ENCODE peak calls at places on chromosome 17, in ten cellular contexts. A is heart left ventricle, S is transverse colon, L is tibial nerve, H is K562, Q is A549, V is uterus, M is body of pancreas, W is sigmoid colon, Y is IMR-90. C is an unnamed sample.

GRCh38 chr17:76710863-76711611 is at the start of gene MXRA7:
- DNase-seq in S (peak; percentile 72), V (peak; percentile 82), W (peak; percentile 93), Y (peak; percentile 61), L (peak; percentile 61), Q (peak; percentile 78), H (peak; percentile 73), A (peak; percentile 85), M (peak; percentile 78), C (no peak)

GRCh38 chr17:34081269-34081668 is 173.8 kb upstream of the CCL2 start:
- DNase-seq in M (peak; percentile 29), S (no peak), Q (peak; percentile 20), Y (peak; percentile 6), H (peak; percentile 31), V (no peak), L (no peak), A (no peak), W (no peak), C (no peak)

GRCh38 chr17:59837362-59838195 is 55.2 kb downstream of the TUBD1 start:
- DNase-seq in Y (peak; percentile 100), W (peak; percentile 89), L (peak; percentile 82), S (peak; percentile 83), M (peak; percentile 89), V (peak; percentile 89), A (peak; percentile 82), H (peak; percentile 97), Q (peak; percentile 81), C (peak; percentile 98)

GRCh38 chr17:1731194-1731506 is 6.6 kb downstream of the WDR81 start:
- DNase-seq in H (no peak), Y (no peak), V (no peak), M (no peak), Q (no peak), L (no peak), A (no peak), S (no peak), W (no peak), C (no peak)

GRCh38 chr17:17887752-17888304 is 51.0 kb upstream of the SREBF1 start:
- DNase-seq in L (no peak), W (no peak), S (no peak), A (no peak), V (no peak), M (no peak), Q (no peak), H (no peak), Y (no peak), C (no peak)

GRCh38 chr17:80285237-80285920 is 24.7 kb downstream of the RNF213 start:
- DNase-seq in A (no peak), W (no peak), S (no peak), H (no peak), Y (no peak), Q (no peak), M (no peak), L (no peak), V (no peak), C (no peak)

GRCh38 chr17:71799657-71800056 is 321.2 kb upstream of the SOX9 start:
- DNase-seq in Y (no peak), W (no peak), H (no peak), V (no peak), M (peak; percentile 12), A (no peak), S (no peak), L (no peak), Q (no peak), C (no peak)

GRCh38 chr17:80499536-80499935 is 23.1 kb upstream of the NPTX1 start:
- DNase-seq in W (no peak), A (no peak), S (no peak), Q (no peak), H (no peak), M (no peak), V (no peak), Y (no peak), L (no peak), C (no peak)

DNA sequence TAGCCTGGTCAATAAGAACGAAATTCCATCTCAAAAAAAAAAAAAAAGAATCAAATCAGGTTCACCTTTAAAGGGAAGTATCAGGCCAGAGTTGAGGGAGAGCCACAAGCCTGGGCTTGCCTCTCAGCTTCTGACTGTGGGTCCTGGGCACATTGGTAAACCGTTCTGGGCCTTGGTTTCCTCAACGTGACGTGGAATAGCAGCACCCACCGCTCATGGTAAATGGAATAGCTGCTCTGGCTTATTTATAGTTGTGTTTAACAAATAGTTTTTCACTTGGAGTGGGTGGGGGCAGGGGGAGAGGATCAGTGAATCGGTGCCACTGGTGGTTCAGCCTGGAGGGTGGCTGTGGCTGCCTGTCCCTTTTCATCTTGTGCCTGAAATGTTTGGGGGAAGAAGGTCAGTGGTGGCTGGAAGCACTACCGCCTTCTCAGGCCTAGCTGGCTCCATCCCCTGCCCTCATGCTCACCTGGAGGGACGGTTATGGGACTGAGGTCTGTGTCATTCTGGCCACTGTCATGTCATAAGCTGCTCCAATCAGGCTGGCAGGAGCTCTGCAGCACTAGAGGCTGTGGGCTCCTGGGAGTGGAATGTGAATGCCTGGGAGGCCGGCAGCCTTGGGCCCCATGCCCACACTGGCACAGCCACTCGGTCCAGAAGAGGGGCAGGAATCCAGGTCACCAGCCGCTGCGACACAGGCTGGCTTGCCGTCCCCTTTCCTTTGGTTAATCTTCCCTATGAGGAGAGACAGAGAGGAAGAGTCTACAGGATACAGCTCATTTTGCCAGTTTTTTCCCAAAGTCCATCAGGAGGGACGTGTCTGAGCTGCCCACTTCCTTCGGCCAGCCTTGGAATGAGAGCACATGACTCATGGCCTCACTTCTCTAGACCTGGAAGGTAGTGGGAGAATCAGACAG is 27.0 kb downstream of the CCR7 start:
- DNase-seq in Q (no peak), W (peak; percentile 70), A (peak; percentile 75), S (no peak), M (peak; percentile 90), H (no peak), Y (peak; percentile 43), L (no peak), V (no peak), C (no peak)
- H3K4me1 ChIP-seq in Q (peaks cover 77% of the 10 kb centered on the region), W (no peaks in the 10 kb centered on the region), A (peaks cover 59% of the 10 kb centered on the region), S (peaks cover 45% of the 10 kb centered on the region), M (peaks cover 45% of the 10 kb centered on the region), H (peaks cover 37% of the 10 kb centered on the region), Y (peaks cover 49% of the 10 kb centered on the region), L (peaks cover 96% of the 10 kb centered on the region), V (peaks cover 18% of the 10 kb centered on the region), C (peaks cover 84% of the 10 kb centered on the region)

DNA sequence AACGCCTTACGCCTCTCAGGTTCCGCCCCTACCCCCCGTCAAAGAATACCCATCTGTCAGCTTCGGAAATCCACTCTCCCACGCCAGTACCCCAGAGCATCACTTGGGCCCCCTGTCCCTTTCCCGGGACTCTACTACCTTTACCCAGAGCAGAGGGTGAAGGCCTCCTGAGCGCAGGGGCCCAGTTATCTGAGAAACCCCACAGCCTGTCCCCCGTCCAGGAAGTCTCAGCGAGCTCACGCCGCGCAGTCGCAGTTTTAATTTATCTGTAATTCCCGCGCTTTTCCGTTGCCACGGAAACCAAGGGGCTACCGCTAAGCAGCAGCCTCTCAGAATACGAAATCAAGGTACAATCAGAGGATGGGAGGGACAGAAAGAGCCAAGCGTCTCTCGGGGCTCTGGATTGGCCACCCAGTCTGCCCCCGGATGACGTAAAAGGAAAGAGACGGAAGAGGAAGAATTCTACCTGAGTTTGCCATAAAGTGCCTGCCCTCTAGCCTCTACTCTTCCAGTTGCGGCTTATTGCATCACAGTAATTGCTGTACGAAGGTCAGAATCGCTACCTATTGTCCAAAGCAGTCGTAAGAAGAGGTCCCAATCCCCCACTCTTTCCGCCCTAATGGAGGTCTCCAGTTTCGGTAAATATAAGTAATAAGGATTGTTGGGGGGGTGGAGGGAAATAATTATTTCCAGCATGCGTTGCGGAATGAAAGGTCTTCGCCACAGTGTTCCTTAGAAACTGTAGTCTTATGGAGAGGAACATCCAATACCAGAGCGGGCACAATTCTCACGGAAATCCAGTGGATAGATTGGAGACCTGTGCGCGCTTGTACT is at the start of gene BRCA1:
- DNase-seq in S (peak; percentile 95), L (peak; percentile 94), Y (peak; percentile 99), H (peak; percentile 99), Q (peak; percentile 100), W (peak; percentile 97), A (peak; percentile 92), M (peak; percentile 95), V (peak; percentile 95), C (peak; percentile 98)
- TF ChIP-seq POLR2A in S (peak; percentile 91), L (no peak), Y (peak; percentile 73), H (peak; percentile 89), Q (peak; percentile 37), W (peak; percentile 31), A (no peak), M (peak; percentile 87), V (no peak), C (no peak)

GRCh38 chr17:40342575-40343058 is 21.9 kb downstream of the GJD3 start:
- DNase-seq in S (peak; percentile 35), V (peak; percentile 31), A (no peak), W (no peak), Y (no peak), Q (no peak), M (no peak), H (no peak), L (no peak), C (no peak)

GRCh38 chr17:40346061-40346767 is 18.3 kb downstream of the GJD3 start:
- DNase-seq in L (no peak), S (no peak), M (no peak), V (peak; percentile 23), Q (no peak), W (no peak), Y (no peak), A (peak; percentile 44), H (no peak), C (no peak)

GRCh38 chr17:40343126-40344119 is 21.1 kb downstream of the GJD3 start:
- DNase-seq in V (peak; percentile 49), Y (no peak), L (no peak), S (peak; percentile 32), Q (no peak), H (no peak), W (no peak), M (no peak), A (peak; percentile 80), C (no peak)

GRCh38 chr17:40345161-40346034 is 19.1 kb downstream of the GJD3 start:
- DNase-seq in S (peak; percentile 91), L (no peak), M (peak; percentile 86), Q (peak; percentile 85), W (peak; percentile 85), A (peak; percentile 88), Y (peak; percentile 51), H (peak; percentile 78), V (peak; percentile 61), C (no peak)

DNA sequence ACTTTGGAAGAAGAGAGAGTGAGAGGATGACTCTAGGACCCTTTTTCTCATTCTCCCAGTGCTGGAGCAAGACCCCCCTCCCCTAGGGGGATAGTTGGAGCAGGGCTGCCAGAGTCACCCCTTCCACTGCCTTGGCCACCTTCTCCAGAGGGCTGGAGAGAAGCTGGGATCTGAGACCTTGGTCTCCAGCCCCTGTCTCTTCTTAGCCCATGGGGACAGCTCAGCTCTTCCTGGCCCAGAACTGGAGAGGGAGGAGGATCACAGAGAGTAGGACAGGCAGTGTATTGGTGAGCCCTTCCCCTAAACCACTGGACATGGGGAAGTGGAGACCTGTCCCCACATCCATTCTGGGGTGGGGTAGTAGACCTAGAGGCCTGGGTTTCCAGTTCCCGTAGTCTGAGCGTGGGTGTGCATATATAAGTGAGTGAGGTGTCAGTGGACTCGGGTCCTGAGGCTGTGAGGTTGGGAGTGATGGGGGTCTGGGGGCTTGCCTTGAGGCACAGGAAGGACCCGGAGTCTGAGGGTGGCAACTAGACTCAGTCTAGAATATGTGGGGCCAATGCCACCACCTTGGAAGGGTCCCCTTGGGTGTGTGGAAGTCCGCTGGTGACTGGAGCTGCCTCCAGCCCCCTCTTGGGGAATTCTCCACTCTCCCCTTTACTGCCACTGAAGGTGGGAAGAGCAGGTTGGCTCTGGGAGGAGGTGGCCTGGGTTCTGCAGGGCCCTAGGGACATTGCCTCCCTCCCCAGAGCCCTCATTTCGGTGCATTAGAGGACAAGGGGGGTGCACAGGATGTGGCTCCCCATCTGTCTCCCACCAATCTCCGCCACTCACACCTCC is 20.0 kb downstream of the GJD3 start:
- DNase-seq in L (no peak), Y (no peak), M (no peak), A (no peak), S (peak; percentile 26), Q (no peak), V (peak; percentile 26), H (no peak), W (no peak), C (no peak)
- H3K4me1 ChIP-seq in L (peaks cover 82% of the 10 kb centered on the region), Y (peaks cover 55% of the 10 kb centered on the region), M (peaks cover 85% of the 10 kb centered on the region), A (peaks cover 61% of the 10 kb centered on the region), S (peaks cover 75% of the 10 kb centered on the region), Q (peaks cover 83% of the 10 kb centered on the region), V (peaks cover 34% of the 10 kb centered on the region), H (peaks cover 65% of the 10 kb centered on the region), W (no peaks in the 10 kb centered on the region), C (peaks cover 92% of the 10 kb centered on the region)

DNA sequence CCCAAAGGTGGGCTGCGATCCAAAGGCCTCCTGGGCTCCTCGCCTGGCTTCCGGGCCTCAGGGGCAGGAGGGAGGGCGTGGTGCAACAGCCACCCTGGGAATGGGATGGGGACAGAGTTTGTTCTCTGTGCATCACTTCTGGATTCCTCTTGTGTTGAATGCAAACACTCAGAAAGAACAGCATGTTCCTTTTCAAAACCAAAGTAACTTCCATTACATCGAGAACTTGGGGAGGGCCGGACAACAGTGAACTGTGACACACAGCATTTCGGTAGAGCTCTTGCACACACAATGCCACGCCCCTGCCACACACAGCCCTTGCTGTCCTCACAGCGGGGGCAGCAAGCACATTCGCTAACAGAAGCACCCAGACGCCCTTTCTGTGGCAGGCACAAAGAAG is 36.1 kb upstream of the FASN start:
- DNase-seq in S (peak; percentile 29), Q (no peak), M (peak; percentile 23), A (no peak), L (peak; percentile 54), Y (no peak), H (no peak), W (no peak), V (no peak), C (no peak)
- TF ChIP-seq POLR2A in S (no peak), Q (no peak), M (no peak), A (no peak), L (no peak), Y (no peak), H (no peak), W (no peak), V (no peak), C (no peak)